ENCODE peak calls at places on chromosomes 5 and 9, in five cellular contexts. T is suprapubic skin, H is HepG2, V is HCT116, F is prostate gland. J is an unnamed sample.
A peak's percentile ranks its signal among the peaks of the same experiment; 100 is the strongest.

GRCh38 chr5:37837101-37838032 is 2.5 kb downstream of the GDNF start:
- DNase-seq in F (peak; percentile 51), T (no peak), H (no peak), V (peak; percentile 18), J (peak; percentile 84)

GRCh38 chr9:35905912-35906679 is at the start of gene HRCT1:
- DNase-seq in H (peak; percentile 77), V (peak; percentile 74), T (peak; percentile 96), F (peak; percentile 96), J (peak; percentile 88)

GRCh38 chr9:121288874-121289553 is 21.1 kb downstream of the GSN start:
- DNase-seq in F (peak; percentile 72), V (no peak), T (peak; percentile 79), H (peak; percentile 83), J (peak; percentile 73)

GRCh38 chr9:131633491-131634031 is 88.2 kb downstream of the PRRT1B start:
- DNase-seq in T (no peak), V (no peak), H (no peak), F (no peak), J (no peak)

GRCh38 chr9:97851450-97851883 is 1.6 kb upstream of the FOXE1 start:
- DNase-seq in F (no peak), V (no peak), H (no peak), T (no peak), J (no peak)

GRCh38 chr5:154516475-154516874 is 38.4 kb upstream of the HAND1 start:
- DNase-seq in H (no peak), V (no peak), F (no peak), T (no peak), J (no peak)

GRCh38 chr5:133243196-133243595 is 191.4 kb downstream of the HSPA4 start:
- DNase-seq in V (no peak), H (no peak), T (no peak), F (no peak), J (no peak)

GRCh38 chr9:15422355-15423327 is at the start of gene SNAPC3:
- DNase-seq in F (peak; percentile 91), V (peak; percentile 83), T (peak; percentile 95), H (peak; percentile 88), J (peak; percentile 99)

GRCh38 chr9:107540167-107540566 is 50.6 kb upstream of the KLF4 start:
- DNase-seq in V (no peak), F (no peak), H (no peak), T (no peak), J (no peak)

GRCh38 chr5:132408456-132408855 is 38.9 kb downstream of the SLC22A5 start:
- DNase-seq in T (no peak), V (no peak), F (no peak), H (no peak), J (no peak)

GRCh38 chr5:31680528-31680927 is 41.6 kb downstream of the PDZD2 start:
- DNase-seq in F (no peak), H (no peak), V (no peak), T (no peak), J (no peak)

GRCh38 chr5:4572297-4572696 is 567.8 kb upstream of the ADAMTS16 start:
- DNase-seq in V (no peak), H (no peak), F (no peak), T (no peak), J (no peak)

GRCh38 chr9:100070071-100070470 is 28.7 kb downstream of the ERP44 start:
- DNase-seq in T (no peak), F (no peak), H (no peak), V (no peak), J (no peak)

GRCh38 chr5:180866296-180866695 is 5.2 kb upstream of the ZFP62 start:
- DNase-seq in V (no peak), T (no peak), H (no peak), F (peak; percentile 41), J (no peak)

GRCh38 chr5:115979628-115980041 is 17.4 kb downstream of the LVRN start:
- DNase-seq in H (no peak), V (no peak), F (no peak), T (no peak), J (no peak)

GRCh38 chr9:88007291-88007650 is 32.9 kb upstream of the CDK20 start:
- DNase-seq in F (no peak), H (no peak), T (no peak), V (no peak), J (no peak)

GRCh38 chr5:128213340-128213739 is 129.8 kb downstream of the SLC12A2 start:
- DNase-seq in V (peak; percentile 61), H (peak; percentile 39), F (peak; percentile 58), T (no peak), J (no peak)

GRCh38 chr9:70069734-70070133 is 26.1 kb downstream of the MAMDC2 start:
- DNase-seq in F (no peak), H (no peak), V (no peak), T (no peak), J (no peak)

GRCh38 chr9:131609116-131609830 is 64.0 kb downstream of the PRRT1B start:
- DNase-seq in T (no peak), F (no peak), V (no peak), H (no peak), J (no peak)

GRCh38 chr9:121213136-121213806 is 11.6 kb upstream of the RAB14 start:
- DNase-seq in T (peak; percentile 91), F (peak; percentile 86), H (peak; percentile 77), V (peak; percentile 77), J (peak; percentile 92)

GRCh38 chr5:142915840-142916424 is 145.8 kb downstream of the ARHGAP26 start:
- DNase-seq in T (no peak), V (no peak), F (peak; percentile 14), H (peak; percentile 50), J (no peak)

GRCh38 chr5:154962494-154962893 is 21.6 kb downstream of the MRPL22 start:
- DNase-seq in H (no peak), T (no peak), V (no peak), F (no peak), J (no peak)

GRCh38 chr5:141525659-141526058 is 36.8 kb downstream of the PCDHGC5 start:
- DNase-seq in H (peak; percentile 13), T (no peak), V (no peak), F (no peak), J (no peak)

GRCh38 chr9:108776920-108777650 is 78.7 kb downstream of the ACTL7B start:
- DNase-seq in H (peak; percentile 81), F (no peak), V (no peak), T (no peak), J (no peak)

GRCh38 chr9:135116892-135117680 is 29.6 kb downstream of the OLFM1 start:
- DNase-seq in H (no peak), V (no peak), T (no peak), F (no peak), J (no peak)

GRCh38 chr9:87239312-87239711 is 258.4 kb upstream of the DAPK1 start:
- DNase-seq in T (no peak), V (no peak), H (no peak), F (no peak), J (no peak)

GRCh38 chr5:61270510-61271165 is 61.4 kb upstream of the ZSWIM6 start:
- DNase-seq in V (no peak), H (no peak), F (no peak), T (no peak), J (no peak)

GRCh38 chr5:10949856-10950630 is 189.0 kb upstream of the DAP start:
- DNase-seq in F (no peak), T (no peak), V (no peak), H (no peak), J (no peak)

GRCh38 chr5:154528005-154528594 is 50.1 kb upstream of the HAND1 start:
- DNase-seq in T (peak; percentile 26), F (no peak), V (no peak), H (no peak), J (no peak)

GRCh38 chr9:112020680-112021596 is 124.3 kb downstream of the UGCG start:
- DNase-seq in T (no peak), F (no peak), H (peak; percentile 13), V (peak; percentile 19), J (no peak)

GRCh38 chr5:134577022-134577795 is 51.7 kb downstream of the JADE2 start:
- DNase-seq in V (no peak), H (no peak), T (no peak), F (no peak), J (no peak)

GRCh38 chr5:106784846-106785245 is 885.9 kb downstream of the EFNA5 start:
- DNase-seq in F (no peak), H (no peak), T (no peak), V (no peak), J (no peak)

GRCh38 chr5:33303696-33304095 is 137.1 kb upstream of the TARS1 start:
- DNase-seq in V (no peak), F (no peak), H (peak; percentile 20), T (no peak), J (no peak)

GRCh38 chr5:33299621-33300208 is 141.1 kb upstream of the TARS1 start:
- DNase-seq in H (no peak), F (peak; percentile 7), V (peak; percentile 12), T (no peak), J (no peak)

GRCh38 chr5:33300209-33300742 is 140.5 kb upstream of the TARS1 start:
- DNase-seq in F (no peak), T (no peak), V (no peak), H (no peak), J (no peak)

GRCh38 chr5:33297760-33298216 is 143.0 kb upstream of the TARS1 start:
- DNase-seq in H (no peak), F (no peak), T (no peak), V (no peak), J (peak; percentile 52)
- TF ChIP-seq CTCF in H (peak; percentile 21), F (no peak), T (no peak), V (peak; percentile 97), J (no peak)

GRCh38 chr9:22446950-22447606 is 454 bp downstream of the DMRTA1 start:
- DNase-seq in T (no peak), F (peak; percentile 62), V (no peak), H (no peak), J (peak; percentile 87)
- TF ChIP-seq POLR2AphosphoS5 in T (no peak), F (peak; percentile 6), V (no peak), H (no peak), J (peak; percentile 65)

GRCh38 chr9:137639303-137640051 is 20.7 kb downstream of the EHMT1 start:
- DNase-seq in V (no peak), T (no peak), F (no peak), H (no peak), J (no peak)
- TF ChIP-seq POLR2A in V (no peak), T (no peak), F (no peak), H (no peak), J (no peak)

DNA sequence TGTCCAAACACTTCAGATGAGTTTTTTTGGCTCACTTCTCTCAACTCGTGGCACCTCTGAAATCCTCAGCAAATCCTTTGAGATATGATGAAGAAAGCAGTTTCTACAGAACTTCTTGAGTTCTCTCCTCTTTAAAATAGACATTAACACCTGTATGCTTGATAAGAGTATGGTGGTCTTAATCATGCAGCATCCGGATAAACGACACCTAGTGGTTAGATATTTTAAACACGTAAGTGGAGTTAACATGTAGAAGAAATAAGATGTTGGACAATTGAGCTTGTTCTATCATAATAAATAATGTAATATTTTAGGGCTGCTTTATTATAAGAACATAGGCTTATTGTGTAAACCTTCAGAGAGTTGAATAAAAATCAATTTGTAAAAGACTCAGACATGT is 324.8 kb downstream of the CYLC2 start:
- DNase-seq in V (no peak), H (no peak), F (no peak), T (no peak), J (no peak)
- TF ChIP-seq CTCF in V (no peak), H (no peak), F (no peak), T (no peak), J (no peak)

J was measured in spleen.